ENCODE peak calls at places on chromosomes 11 and 22, in five cellular contexts. H is mesendoderm, N is neuronal stem cell, W is H9, V is H1. F is an unnamed sample.

GRCh38 chr11:19652976-19653375 is 59.7 kb upstream of the NAV2 start:
- DNase-seq in W (no peak), H (no peak), N (no peak), V (no peak), F (no peak)

GRCh38 chr11:105244157-105244820 is 104.7 kb upstream of the CARD18 start:
- DNase-seq in V (no peak), H (no peak), N (no peak), W (no peak), F (peak)

GRCh38 chr11:47571895-47572294 is 6.5 kb downstream of the PTPMT1 start:
- DNase-seq in V (no peak), W (no peak), N (no peak), H (no peak), F (peak)

GRCh38 chr22:45503816-45504702 is 1.4 kb downstream of the FBLN1 start:
- DNase-seq in V (peak), N (peak), H (peak), W (peak), F (peak)

GRCh38 chr22:36379593-36380361 is 8.0 kb downstream of the MYH9 start:
- DNase-seq in W (no peak), N (no peak), H (no peak), V (no peak), F (peak)

GRCh38 chr11:14336507-14337503 is 22.2 kb downstream of the RRAS2 start:
- DNase-seq in H (peak), N (no peak), V (no peak), W (no peak), F (peak)

GRCh38 chr11:38006466-38006865 is 1408.4 kb upstream of the RAG2 start:
- DNase-seq in N (no peak), V (no peak), W (no peak), H (no peak), F (no peak)

GRCh38 chr11:133545199-133545709 is 13.0 kb upstream of the OPCML start:
- DNase-seq in V (no peak), W (peak), N (no peak), H (no peak), F (no peak)

GRCh38 chr22:28019360-28019759 is 100.3 kb upstream of the PITPNB start:
- DNase-seq in V (no peak), N (no peak), H (no peak), W (no peak), F (no peak)

GRCh38 chr22:23054531-23055257 is 15.6 kb upstream of the GNAZ start:
- DNase-seq in V (peak), H (no peak), N (no peak), W (peak), F (no peak)

GRCh38 chr11:130024356-130024755 is 21.7 kb upstream of the PRDM10 start:
- DNase-seq in V (no peak), W (no peak), H (no peak), N (no peak), F (no peak)

GRCh38 chr11:23404225-23405160 is 544.2 kb upstream of the CCDC179 start:
- DNase-seq in W (no peak), H (no peak), V (no peak), N (no peak), F (no peak)

GRCh38 chr11:37712246-37712645 is 1114.2 kb upstream of the RAG2 start:
- DNase-seq in W (peak), N (peak), H (peak), V (no peak), F (peak)

GRCh38 chr11:63916837-63917684 is at the start of gene RCOR2:
- DNase-seq in V (peak), W (peak), H (peak), N (peak), F (peak)

GRCh38 chr22:43826142-43827093 is 14.3 kb upstream of the EFCAB6 start:
- DNase-seq in H (no peak), W (peak), N (no peak), V (peak), F (peak)

GRCh38 chr11:34411786-34412185 is 26.9 kb upstream of the CAT start:
- DNase-seq in H (no peak), W (no peak), N (no peak), V (no peak), F (no peak)

GRCh38 chr22:37018815-37019308 is 385 bp downstream of the TST start:
- DNase-seq in W (peak), H (peak), V (peak), N (peak), F (peak)

GRCh38 chr11:46896719-46897406 is 21.5 kb downstream of the LRP4 start:
- DNase-seq in N (no peak), V (no peak), H (peak), W (no peak), F (peak)

GRCh38 chr22:49660794-49661781 is 166.6 kb downstream of the BRD1 start:
- DNase-seq in V (peak), H (no peak), W (peak), N (no peak), F (no peak)

GRCh38 chr22:46501701-46502100 is 35.7 kb downstream of the CELSR1 start:
- DNase-seq in H (no peak), V (no peak), N (no peak), W (no peak), F (peak)

GRCh38 chr11:11243258-11243789 is 109.7 kb downstream of the CSNK2A3 start:
- DNase-seq in W (no peak), H (no peak), V (no peak), N (no peak), F (no peak)

GRCh38 chr11:77993902-77994301 is 566 bp downstream of the INTS4 start:
- DNase-seq in V (no peak), N (no peak), W (no peak), H (peak), F (no peak)

GRCh38 chr11:106679633-106680032 is 338.6 kb downstream of the GUCY1A2 start:
- DNase-seq in W (no peak), N (no peak), V (no peak), H (no peak), F (no peak)

GRCh38 chr11:30568933-30569332 is 17.2 kb downstream of the MPPED2 start:
- DNase-seq in N (no peak), H (no peak), V (no peak), W (no peak), F (no peak)

GRCh38 chr11:62671604-62672528 is at the start of the genes LBHD1 and UQCC3:
- DNase-seq in N (peak), W (peak), V (peak), H (peak), F (peak)

GRCh38 chr11:132472411-132473205 is 1059.7 kb downstream of the OPCML start:
- DNase-seq in N (no peak), H (no peak), V (no peak), W (no peak), F (no peak)

GRCh38 chr22:44129614-44129976 is 51.1 kb upstream of the PARVG start:
- DNase-seq in V (no peak), N (no peak), W (no peak), H (peak), F (peak)

GRCh38 chr11:66314186-66314501 is 2.7 kb downstream of the CD248 start:
- DNase-seq in H (no peak), W (no peak), V (no peak), N (no peak), F (no peak)
- H2BK15ac ChIP-seq in H (no peak), W (no peak), V (no peak), N (peak), F (no peak)

GRCh38 chr11:76772783-76773106 is 10.4 kb upstream of the TSKU start:
- DNase-seq in V (no peak), H (no peak), N (no peak), W (no peak), F (no peak)

GRCh38 chr11:76770642-76771445 is 12.3 kb upstream of the TSKU start:
- DNase-seq in N (no peak), V (no peak), H (peak), W (no peak), F (peak)

GRCh38 chr11:76773921-76774361 is 9.2 kb upstream of the TSKU start:
- DNase-seq in V (no peak), H (peak), N (no peak), W (no peak), F (no peak)

GRCh38 chr11:76771446-76772099 is 11.6 kb upstream of the TSKU start:
- DNase-seq in W (no peak), N (no peak), H (no peak), V (no peak), F (no peak)

GRCh38 chr11:76772100-76772782 is 10.9 kb upstream of the TSKU start:
- DNase-seq in N (no peak), H (peak), W (no peak), V (no peak), F (peak)
- H2BK15ac ChIP-seq in N (no peak), H (no peak), W (no peak), V (no peak), F (peak)

GRCh38 chr11:60924110-60924905 is at the start of gene TMEM132A:
- DNase-seq in H (peak), V (peak), W (peak), N (peak), F (peak)
- H2BK15ac ChIP-seq in H (no peak), V (peak), W (no peak), N (peak), F (peak)

GRCh38 chr11:73308003-73308962 is at the start of gene ARHGEF17:
- DNase-seq in W (peak), N (peak), H (peak), V (peak), F (peak)

GRCh38 chr11:73308963-73309960 is 1.2 kb downstream of the ARHGEF17 start:
- DNase-seq in N (peak), W (peak), V (peak), H (peak), F (peak)

GRCh38 chr11:73306069-73306468 is 2.0 kb upstream of the ARHGEF17 start:
- DNase-seq in N (no peak), H (peak), W (no peak), V (no peak), F (peak)

GRCh38 chr11:73306977-73307322 is 1.1 kb upstream of the ARHGEF17 start:
- DNase-seq in W (no peak), H (no peak), N (no peak), V (no peak), F (no peak)

DNA sequence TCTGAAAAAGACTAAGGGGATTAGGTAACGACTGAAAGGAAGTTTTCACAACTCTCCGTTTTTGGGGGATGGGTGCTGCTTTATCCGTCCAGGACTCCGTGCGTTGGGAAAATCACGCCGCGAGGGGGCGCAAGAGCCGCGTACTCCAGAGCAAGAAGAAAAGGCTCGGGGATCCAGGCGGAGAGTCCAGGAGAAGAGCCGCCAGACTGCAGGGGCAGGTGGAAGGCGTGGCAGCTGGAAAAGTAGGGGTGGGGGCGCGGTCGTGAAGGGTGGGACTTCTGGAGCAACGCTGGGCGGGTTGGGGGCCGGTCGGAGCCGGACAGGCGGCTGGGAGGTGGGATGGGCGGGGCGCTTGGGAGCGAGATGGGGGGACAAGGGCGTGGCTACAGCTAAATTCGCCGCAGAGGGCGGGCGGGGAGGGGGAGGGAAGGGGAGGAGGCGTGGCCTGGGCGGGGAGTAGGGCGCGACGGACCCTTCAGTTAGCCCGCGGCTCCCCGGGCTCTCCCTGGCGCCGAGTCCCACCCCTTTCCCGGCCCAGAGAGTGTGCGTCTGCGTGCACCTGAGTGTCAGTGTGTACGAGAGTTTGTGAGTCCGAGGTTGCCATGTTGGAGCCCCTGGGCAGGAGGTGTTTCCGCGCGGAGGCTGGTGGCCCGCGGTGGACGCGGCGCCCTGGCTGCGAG is 613 bp upstream of the ARHGEF17 start:
- DNase-seq in N (peak), W (peak), H (peak), V (peak), F (peak)
- H2BK15ac ChIP-seq in N (no peak), W (no peak), H (no peak), V (peak), F (peak)